ENCODE peak calls at places on chromosomes 3 and 15, in four cellular contexts. H is HepG2, J is K562, B is GM12878. T is an unnamed sample.

GRCh38 chr3:129015388-129016105 is 14.4 kb downstream of the EFCC1 start:
- DNase-seq in H (no peak), J (peak; percentile 49), B (no peak), T (no peak)

GRCh38 chr3:137008976-137009375 is 51.2 kb downstream of the IL20RB start:
- DNase-seq in H (no peak), J (no peak), B (no peak), T (no peak)

GRCh38 chr3:50487181-50487580 is 16.3 kb downstream of the CACNA2D2 start:
- DNase-seq in H (no peak), J (no peak), B (no peak), T (no peak)

GRCh38 chr3:70120360-70120966 is 120.9 kb downstream of the SAMMSON start:
- DNase-seq in H (peak; percentile 65), J (peak; percentile 67), B (peak; percentile 36), T (peak; percentile 27)

GRCh38 chr3:14281053-14281452 is 102.4 kb downstream of the LSM3 start:
- DNase-seq in H (no peak), J (no peak), B (no peak), T (no peak)

GRCh38 chr15:69475769-69476358 is 23.2 kb downstream of the RPLP1 start:
- DNase-seq in H (peak; percentile 33), J (peak; percentile 85), B (no peak), T (peak; percentile 42)

GRCh38 chr3:129556890-129557736 is 14.1 kb downstream of the H1-8 start:
- DNase-seq in H (no peak), J (no peak), B (no peak), T (no peak)

GRCh38 chr15:73686781-73687256 is 2.6 kb downstream of the CD276 start:
- DNase-seq in H (no peak), J (peak; percentile 31), B (no peak), T (no peak)

GRCh38 chr15:52709172-52709979 is 30.2 kb upstream of the ATOSA start:
- DNase-seq in H (peak; percentile 51), J (no peak), B (no peak), T (no peak)

GRCh38 chr15:68031406-68031805 is 22.7 kb upstream of the PIAS1 start:
- DNase-seq in H (no peak), J (no peak), B (no peak), T (no peak)

GRCh38 chr3:136559896-136560295 is 192.3 kb downstream of the STAG1 start:
- DNase-seq in H (no peak), J (no peak), B (no peak), T (no peak)

GRCh38 chr15:57586661-57587404 is 4.9 kb upstream of the MYZAP start:
- DNase-seq in H (no peak), J (no peak), B (no peak), T (no peak)

GRCh38 chr3:196159952-196160804 is 51.0 kb downstream of the ZDHHC19 start:
- DNase-seq in H (no peak), J (peak; percentile 74), B (peak; percentile 72), T (no peak)

GRCh38 chr3:177361042-177361938 is 164.0 kb upstream of the TBL1XR1 start:
- DNase-seq in H (no peak), J (no peak), B (no peak), T (no peak)

GRCh38 chr3:43755511-43756200 is 64.9 kb downstream of the ABHD5 start:
- DNase-seq in H (no peak), J (no peak), B (no peak), T (no peak)

GRCh38 chr3:3772338-3772737 is 26.9 kb upstream of the LRRN1 start:
- DNase-seq in H (no peak), J (no peak), B (no peak), T (no peak)

GRCh38 chr15:25784876-25785642 is 78.1 kb downstream of the ATP10A start:
- DNase-seq in H (no peak), J (no peak), B (no peak), T (no peak)

GRCh38 chr15:40930430-40931299 is 1.5 kb downstream of the DLL4 start:
- DNase-seq in H (peak; percentile 47), J (peak; percentile 83), B (no peak), T (peak; percentile 70)

GRCh38 chr3:40680685-40681657 is 156.2 kb downstream of the ZNF621 start:
- DNase-seq in H (no peak), J (no peak), B (no peak), T (no peak)

GRCh38 chr15:70347766-70348558 is 250.2 kb upstream of the TLE3 start:
- DNase-seq in H (no peak), J (no peak), B (no peak), T (no peak)

GRCh38 chr15:31483924-31484368 is 157.3 kb downstream of the KLF13 start:
- DNase-seq in H (no peak), J (no peak), B (no peak), T (no peak)

GRCh38 chr15:55297315-55297714 is 7.7 kb upstream of the RAB27A start:
- DNase-seq in H (no peak), J (no peak), B (no peak), T (no peak)

GRCh38 chr3:9500108-9501050 is 53.2 kb downstream of the LHFPL4 start:
- DNase-seq in H (peak; percentile 28), J (peak; percentile 90), B (no peak), T (peak; percentile 48)

GRCh38 chr15:66753687-66754377 is 51.8 kb downstream of the SMAD6 start:
- DNase-seq in H (no peak), J (no peak), B (no peak), T (no peak)
- TF ChIP-seq ZBTB33 in H (no peak), J (no peak), B (no peak), T (no peak)

DNA sequence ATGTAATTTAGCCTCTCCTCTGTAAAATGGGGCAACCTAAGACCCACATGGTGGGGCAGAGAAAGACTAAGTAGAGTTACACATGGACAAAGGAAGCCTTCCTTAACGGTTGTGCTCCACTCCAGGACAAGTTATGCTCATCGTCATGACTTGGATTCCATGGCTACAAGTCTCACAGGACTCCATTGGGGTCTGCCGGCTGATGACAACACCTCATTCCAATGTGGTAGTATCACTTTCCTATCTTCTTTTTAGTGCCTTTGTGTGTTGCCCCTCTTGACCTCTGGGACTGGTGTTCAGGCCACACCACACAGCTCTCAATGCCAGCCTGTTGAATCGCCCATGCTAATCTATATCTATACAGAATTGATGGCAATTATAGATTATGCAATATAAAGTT is 181.3 kb upstream of the WNT5A start:
- DNase-seq in H (no peak), J (no peak), B (no peak), T (no peak)
- TF ChIP-seq ZNF274 in H (no peak), J (no peak), B (no peak), T (no peak)

DNA sequence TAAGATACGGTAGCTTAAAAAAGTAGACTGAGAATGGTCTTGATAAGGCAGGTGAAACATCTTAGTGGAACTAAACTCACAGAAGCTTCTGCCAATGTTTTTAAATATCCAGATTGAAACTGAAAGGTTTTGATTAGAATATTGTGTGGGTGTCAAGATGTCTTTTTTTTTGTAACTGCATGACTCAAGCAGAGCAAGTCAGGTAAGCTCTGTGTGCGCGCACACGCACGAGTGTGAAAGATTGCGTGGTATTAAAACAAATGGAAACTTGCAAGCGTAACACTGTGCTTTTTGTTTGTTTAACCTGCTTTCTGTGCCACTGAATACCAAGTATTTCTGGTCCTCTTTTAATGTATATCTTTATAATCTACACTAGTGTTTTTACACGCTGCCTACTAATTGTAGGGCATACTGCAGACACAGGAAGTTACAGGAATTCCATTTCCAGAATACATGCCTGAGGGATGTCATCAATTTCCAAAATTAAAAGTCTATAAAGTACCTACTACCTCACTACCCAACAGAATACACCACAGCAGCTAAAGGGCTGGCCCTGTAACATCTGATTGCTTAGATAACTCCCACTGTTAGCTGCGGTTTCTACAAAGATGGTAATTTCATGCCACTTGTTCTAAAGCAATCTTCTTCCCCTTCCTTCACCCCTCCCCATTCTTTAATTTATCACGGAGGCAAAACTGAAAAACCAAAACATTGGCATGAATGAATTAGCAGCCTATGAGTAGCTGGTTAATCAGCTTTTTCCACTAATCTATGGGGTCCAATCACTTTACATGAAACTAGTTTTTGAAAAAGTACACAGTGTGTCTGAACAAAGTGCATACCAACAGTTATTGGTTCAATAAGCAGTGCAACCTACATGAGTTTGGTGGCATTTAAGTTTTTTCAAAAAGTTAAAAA is 472.7 kb downstream of the SHQ1 start:
- DNase-seq in H (no peak), J (no peak), B (no peak), T (no peak)
- TF ChIP-seq ZBTB33 in H (no peak), J (no peak), B (no peak), T (no peak)

DNA sequence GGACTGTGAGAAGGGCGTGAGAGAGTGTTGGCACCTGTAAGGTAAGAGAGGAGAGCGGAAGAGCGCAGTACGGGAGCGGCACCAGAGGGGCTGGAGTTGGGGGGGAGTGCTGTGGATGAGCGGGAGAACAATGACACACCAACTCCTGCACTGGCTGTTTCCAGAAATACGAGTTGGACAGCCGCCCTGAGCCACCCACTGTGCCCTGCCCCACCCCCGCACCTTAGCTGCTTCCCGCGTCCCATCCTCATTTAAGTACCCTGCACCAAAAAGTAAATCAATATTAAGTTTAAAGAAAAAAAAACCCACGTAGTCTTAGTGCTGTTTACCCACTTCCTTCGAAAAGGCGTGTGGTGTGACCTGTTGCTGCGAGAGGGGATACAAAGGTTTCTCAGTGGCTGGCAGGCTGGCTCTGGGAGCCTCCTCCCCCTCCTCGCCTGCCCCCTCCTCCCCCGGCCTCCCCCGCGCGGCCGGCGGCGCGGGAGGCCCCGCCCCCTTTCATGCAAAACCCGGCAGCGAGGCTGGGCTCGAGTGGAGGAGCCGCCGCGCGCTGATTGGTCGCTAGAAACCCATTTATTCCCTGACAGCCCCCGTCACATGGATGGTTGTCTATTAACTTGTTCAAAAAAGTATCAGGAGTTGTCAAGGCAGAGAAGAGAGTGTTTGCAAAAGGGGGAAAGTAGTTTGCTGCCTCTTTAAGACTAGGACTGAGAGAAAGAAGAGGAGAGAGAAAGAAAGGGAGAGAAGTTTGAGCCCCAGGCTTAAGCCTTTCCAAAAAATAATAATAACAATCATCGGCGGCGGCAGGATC is at the start of gene SOX2:
- DNase-seq in H (peak; percentile 67), J (peak; percentile 68), B (no peak), T (peak; percentile 38)
- TF ChIP-seq ZNF274 in H (no peak), J (no peak), B (no peak), T (no peak)